ENCODE peak calls at places on chromosome 5, in eight cellular contexts. One of them, this sample, is unnamed.

GRCh38 chr5:109409061-109409843 is 522 bp downstream of the PJA2 start:
- DNase-seq in epithelial cell of prostate: no peak
- DNase-seq in uterus: peak
- DNase-seq in HCEC 1CT: peak
- DNase-seq in GM19239: peak
- DNase-seq in NCI-H1417: peak
- DNase-seq in T1000: peak
- DNase-seq in prostate gland: peak
- DNase-seq in this sample: peak

GRCh38 chr5:90550963-90551362 is 7.6 kb upstream of the ADGRV1 start:
- DNase-seq in epithelial cell of prostate: no peak
- DNase-seq in uterus: no peak
- DNase-seq in HCEC 1CT: no peak
- DNase-seq in GM19239: no peak
- DNase-seq in NCI-H1417: no peak
- DNase-seq in T1000: no peak
- DNase-seq in prostate gland: no peak
- DNase-seq in this sample: no peak

GRCh38 chr5:80125022-80125961 is 90.1 kb downstream of the THBS4 start:
- DNase-seq in epithelial cell of prostate: no peak
- DNase-seq in uterus: no peak
- DNase-seq in HCEC 1CT: no peak
- DNase-seq in GM19239: peak
- DNase-seq in NCI-H1417: no peak
- DNase-seq in T1000: no peak
- DNase-seq in prostate gland: no peak
- DNase-seq in this sample: no peak

GRCh38 chr5:81579525-81579924 is 171.4 kb downstream of the SSBP2 start:
- DNase-seq in epithelial cell of prostate: no peak
- DNase-seq in uterus: no peak
- DNase-seq in HCEC 1CT: peak
- DNase-seq in GM19239: no peak
- DNase-seq in NCI-H1417: peak
- DNase-seq in T1000: no peak
- DNase-seq in prostate gland: no peak
- DNase-seq in this sample: no peak

GRCh38 chr5:149559712-149560111 is 8.5 kb upstream of the CSNK1A1 start:
- DNase-seq in epithelial cell of prostate: no peak
- DNase-seq in uterus: no peak
- DNase-seq in HCEC 1CT: peak
- DNase-seq in GM19239: no peak
- DNase-seq in NCI-H1417: no peak
- DNase-seq in T1000: no peak
- DNase-seq in prostate gland: no peak
- DNase-seq in this sample: no peak

GRCh38 chr5:128782446-128782845 is 182.8 kb upstream of the SLC27A6 start:
- DNase-seq in epithelial cell of prostate: peak
- DNase-seq in uterus: peak
- DNase-seq in HCEC 1CT: peak
- DNase-seq in GM19239: no peak
- DNase-seq in NCI-H1417: no peak
- DNase-seq in T1000: peak
- DNase-seq in prostate gland: peak
- DNase-seq in this sample: peak

GRCh38 chr5:54645888-54646284 is 128.3 kb downstream of the SNX18 start:
- DNase-seq in epithelial cell of prostate: no peak
- DNase-seq in uterus: no peak
- DNase-seq in HCEC 1CT: no peak
- DNase-seq in GM19239: no peak
- DNase-seq in NCI-H1417: no peak
- DNase-seq in T1000: no peak
- DNase-seq in prostate gland: no peak
- DNase-seq in this sample: no peak

GRCh38 chr5:168779333-168779732 is 200.2 kb upstream of the PANK3 start:
- DNase-seq in epithelial cell of prostate: no peak
- DNase-seq in uterus: no peak
- DNase-seq in HCEC 1CT: no peak
- DNase-seq in GM19239: no peak
- DNase-seq in NCI-H1417: no peak
- DNase-seq in T1000: no peak
- DNase-seq in prostate gland: no peak
- DNase-seq in this sample: no peak

GRCh38 chr5:59744531-59744992 is 149.0 kb downstream of the PDE4D start:
- DNase-seq in epithelial cell of prostate: peak
- DNase-seq in uterus: no peak
- DNase-seq in HCEC 1CT: peak
- DNase-seq in GM19239: no peak
- DNase-seq in NCI-H1417: peak
- DNase-seq in T1000: no peak
- DNase-seq in prostate gland: no peak
- DNase-seq in this sample: no peak

GRCh38 chr5:16179936-16180788 is 571 bp upstream of the MARCHF11 start:
- DNase-seq in epithelial cell of prostate: no peak
- DNase-seq in uterus: no peak
- DNase-seq in HCEC 1CT: no peak
- DNase-seq in GM19239: no peak
- DNase-seq in NCI-H1417: peak
- DNase-seq in T1000: no peak
- DNase-seq in prostate gland: no peak
- DNase-seq in this sample: no peak

GRCh38 chr5:168878121-168878520 is 299.0 kb upstream of the PANK3 start:
- DNase-seq in epithelial cell of prostate: no peak
- DNase-seq in uterus: no peak
- DNase-seq in HCEC 1CT: no peak
- DNase-seq in GM19239: no peak
- DNase-seq in NCI-H1417: no peak
- DNase-seq in T1000: no peak
- DNase-seq in prostate gland: no peak
- DNase-seq in this sample: no peak

GRCh38 chr5:55593115-55593472 is 58.3 kb upstream of the PLPP1 start:
- DNase-seq in epithelial cell of prostate: peak
- DNase-seq in uterus: no peak
- DNase-seq in HCEC 1CT: no peak
- DNase-seq in GM19239: no peak
- DNase-seq in NCI-H1417: peak
- DNase-seq in T1000: no peak
- DNase-seq in prostate gland: peak
- DNase-seq in this sample: no peak

GRCh38 chr5:169663537-169663936 is 26.5 kb downstream of the DOCK2 start:
- DNase-seq in epithelial cell of prostate: no peak
- DNase-seq in uterus: no peak
- DNase-seq in HCEC 1CT: no peak
- DNase-seq in GM19239: no peak
- DNase-seq in NCI-H1417: no peak
- DNase-seq in T1000: no peak
- DNase-seq in prostate gland: no peak
- DNase-seq in this sample: no peak

GRCh38 chr5:148483750-148484149 is 100.0 kb downstream of the FBXO38 start:
- DNase-seq in epithelial cell of prostate: no peak
- DNase-seq in uterus: no peak
- DNase-seq in HCEC 1CT: no peak
- DNase-seq in GM19239: no peak
- DNase-seq in NCI-H1417: no peak
- DNase-seq in T1000: no peak
- DNase-seq in prostate gland: no peak
- DNase-seq in this sample: no peak

GRCh38 chr5:34674226-34674625 is 18.1 kb downstream of the RAI14 start:
- DNase-seq in epithelial cell of prostate: peak
- DNase-seq in uterus: no peak
- DNase-seq in HCEC 1CT: peak
- DNase-seq in GM19239: no peak
- DNase-seq in NCI-H1417: no peak
- DNase-seq in T1000: no peak
- DNase-seq in prostate gland: no peak
- DNase-seq in this sample: no peak

GRCh38 chr5:68995847-68996204 is 98.0 kb upstream of the SLC30A5 start:
- DNase-seq in epithelial cell of prostate: no peak
- DNase-seq in uterus: no peak
- DNase-seq in HCEC 1CT: no peak
- DNase-seq in GM19239: no peak
- DNase-seq in NCI-H1417: no peak
- DNase-seq in T1000: no peak
- DNase-seq in prostate gland: no peak
- DNase-seq in this sample: no peak